ENCODE peak calls at places on chromosome 11, in ten cellular contexts. N is heart right ventricle; A is right lobe of liver; G is OCI-M1; U is cardiac septum; Z is uterus; R is stimulated activated CD4-positive, alpha-beta T cell treated with anti-CD3 and anti-CD28 coated beads, Interleukin-15, amount 100 ng/mL, for 1 hour; I is dermis microvascular lymphatic vessel endothelial cell; Y is choroid plexus epithelial cell; D is anterior cingulate cortex. C is an unnamed sample.

GRCh38 chr11:47908198-47908597 is 60.0 kb upstream of the NUP160 start:
- DNase-seq in N (no peak), A (no peak), G (peak), U (no peak), Z (no peak), R (no peak), I (no peak), Y (peak), D (no peak), C (no peak)

GRCh38 chr11:35088676-35089075 is 50.3 kb upstream of the CD44 start:
- DNase-seq in N (no peak), A (no peak), G (no peak), U (no peak), Z (no peak), R (no peak), I (no peak), Y (peak), D (no peak), C (no peak)

GRCh38 chr11:17389957-17390649 is 1.6 kb upstream of the KCNJ11 start:
- DNase-seq in N (no peak), A (no peak), G (no peak), U (peak), Z (no peak), R (no peak), I (no peak), Y (no peak), D (no peak), C (no peak)

GRCh38 chr11:16126361-16126760 is 230.0 kb downstream of the SOX6 start:
- DNase-seq in N (no peak), A (no peak), G (no peak), U (no peak), Z (no peak), R (no peak), I (no peak), Y (no peak), D (no peak), C (no peak)

GRCh38 chr11:62120466-62120865 is 3.3 kb upstream of the INCENP start:
- DNase-seq in N (no peak), A (no peak), G (no peak), U (peak), Z (no peak), R (no peak), I (no peak), Y (no peak), D (no peak), C (no peak)

GRCh38 chr11:64007629-64008282 is 21.5 kb downstream of the OTUB1 start:
- DNase-seq in N (peak), A (peak), G (peak), U (peak), Z (peak), R (no peak), I (peak), Y (peak), D (peak), C (peak)

GRCh38 chr11:11588890-11589289 is 32.9 kb downstream of the GALNT18 start:
- DNase-seq in N (no peak), A (no peak), G (no peak), U (no peak), Z (no peak), R (no peak), I (no peak), Y (no peak), D (no peak), C (no peak)

GRCh38 chr11:59011672-59012071 is 72.4 kb downstream of the GLYATL1 start:
- DNase-seq in N (no peak), A (no peak), G (no peak), U (no peak), Z (no peak), R (no peak), I (peak), Y (peak), D (no peak), C (no peak)

GRCh38 chr11:66956689-66957290 is 1.4 kb downstream of the PC start:
- DNase-seq in N (no peak), A (peak), G (peak), U (no peak), Z (no peak), R (no peak), I (no peak), Y (peak), D (peak), C (peak)

GRCh38 chr11:80873309-80873999 is 1432.6 kb upstream of the TENM4 start:
- DNase-seq in N (no peak), A (no peak), G (peak), U (no peak), Z (no peak), R (no peak), I (peak), Y (peak), D (no peak), C (no peak)

GRCh38 chr11:128929991-128930390 is 12.7 kb downstream of the TP53AIP1 start:
- DNase-seq in N (no peak), A (no peak), G (no peak), U (no peak), Z (no peak), R (no peak), I (no peak), Y (peak), D (no peak), C (peak)

GRCh38 chr11:28756977-28757376 is 648.8 kb downstream of the METTL15 start:
- DNase-seq in N (no peak), A (no peak), G (no peak), U (no peak), Z (no peak), R (no peak), I (peak), Y (peak), D (no peak), C (peak)

GRCh38 chr11:122808494-122808893 is 29.8 kb upstream of the CRTAM start:
- DNase-seq in N (peak), A (no peak), G (peak), U (peak), Z (no peak), R (no peak), I (peak), Y (peak), D (no peak), C (peak)

GRCh38 chr11:31641477-31642062 is 132.0 kb downstream of the ELP4 start:
- DNase-seq in N (peak), A (no peak), G (peak), U (no peak), Z (no peak), R (no peak), I (peak), Y (peak), D (no peak), C (peak)

GRCh38 chr11:8811571-8811970 is 99.4 kb upstream of the AKIP1 start:
- DNase-seq in N (no peak), A (no peak), G (no peak), U (no peak), Z (peak), R (no peak), I (no peak), Y (peak), D (no peak), C (peak)